ENCODE peak calls at places on chromosome 2, in four cellular contexts. H is CD8-positive, alpha-beta T cell; I is heart left ventricle; T is gastrocnemius medialis. Y is an unnamed sample. For H3K4me1, the result is how much of the 10 kb centered on the place peaks cover.

GRCh38 chr2:232615339-232615738 is 18.1 kb upstream of the EFHD1 start:
- DNase-seq in I (no peak), H (no peak), T (no peak), Y (no peak)

GRCh38 chr2:181554511-181554910 is 97.3 kb downstream of the ITGA4 start:
- DNase-seq in I (no peak), T (no peak), H (no peak), Y (no peak)

GRCh38 chr2:127526940-127527804 is 883 bp upstream of the IWS1 start:
- DNase-seq in T (no peak), H (no peak), I (no peak), Y (no peak)

GRCh38 chr2:102891261-102891660 is 129.4 kb downstream of the TMEM182 start:
- DNase-seq in I (no peak), T (no peak), H (no peak), Y (no peak)

GRCh38 chr2:138531913-138532312 is 30.3 kb downstream of the SPOPL start:
- DNase-seq in T (no peak), H (no peak), I (no peak), Y (no peak)

GRCh38 chr2:38284971-38285370 is 92.1 kb downstream of the ATL2 start:
- DNase-seq in H (no peak), T (no peak), I (no peak), Y (no peak)

GRCh38 chr2:135337066-135337465 is 194.0 kb downstream of the ZRANB3 start:
- DNase-seq in H (no peak), I (no peak), T (no peak), Y (no peak)

GRCh38 chr2:8544786-8545631 is 136.8 kb upstream of the ID2 start:
- DNase-seq in T (peak), I (peak), H (peak), Y (peak)

GRCh38 chr2:46148369-46148736 is 148.9 kb upstream of the EPAS1 start:
- DNase-seq in I (no peak), T (no peak), H (no peak), Y (no peak)

GRCh38 chr2:80548469-80548868 is 243.9 kb upstream of the LRRTM1 start:
- DNase-seq in T (no peak), H (no peak), I (peak), Y (no peak)

GRCh38 chr2:202344178-202344577 is 31.9 kb upstream of the BMPR2 start:
- DNase-seq in H (no peak), I (no peak), T (no peak), Y (no peak)

GRCh38 chr2:47095302-47096020 is 59.6 kb downstream of the STPG4 start:
- DNase-seq in T (no peak), I (no peak), H (no peak), Y (no peak)

GRCh38 chr2:133591164-133591563 is 22.9 kb upstream of the NCKAP5 start:
- DNase-seq in T (peak), I (peak), H (no peak), Y (no peak)

GRCh38 chr2:86035883-86036789 is 69.5 kb downstream of the POLR1A start:
- DNase-seq in I (peak), H (peak), T (peak), Y (peak)

GRCh38 chr2:101146535-101146934 is 4.6 kb downstream of the TBC1D8 start:
- DNase-seq in H (no peak), T (no peak), I (no peak), Y (no peak)

GRCh38 chr2:158125756-158126498 is 24.3 kb downstream of the UPP2 start:
- DNase-seq in I (no peak), H (no peak), T (no peak), Y (no peak)

GRCh38 chr2:105597011-105597830 is 147.5 kb upstream of the NCK2 start:
- DNase-seq in T (no peak), I (no peak), H (no peak), Y (no peak)

GRCh38 chr2:219125225-219125885 is 35.3 kb downstream of the NHEJ1 start:
- DNase-seq in H (no peak), T (peak), I (no peak), Y (peak)

GRCh38 chr2:36663851-36664715 is 32.4 kb upstream of the VIT start:
- DNase-seq in T (peak), I (peak), H (no peak), Y (no peak)

GRCh38 chr2:147525724-147526489 is 318.9 kb upstream of the ACVR2A start:
- DNase-seq in H (no peak), T (no peak), I (no peak), Y (no peak)

GRCh38 chr2:120630031-120630701 is 105.5 kb upstream of the GLI2 start:
- DNase-seq in I (no peak), T (no peak), H (no peak), Y (peak)

GRCh38 chr2:212299333-212299732 is 239.3 kb downstream of the ERBB4 start:
- DNase-seq in H (no peak), I (no peak), T (no peak), Y (no peak)

DNA sequence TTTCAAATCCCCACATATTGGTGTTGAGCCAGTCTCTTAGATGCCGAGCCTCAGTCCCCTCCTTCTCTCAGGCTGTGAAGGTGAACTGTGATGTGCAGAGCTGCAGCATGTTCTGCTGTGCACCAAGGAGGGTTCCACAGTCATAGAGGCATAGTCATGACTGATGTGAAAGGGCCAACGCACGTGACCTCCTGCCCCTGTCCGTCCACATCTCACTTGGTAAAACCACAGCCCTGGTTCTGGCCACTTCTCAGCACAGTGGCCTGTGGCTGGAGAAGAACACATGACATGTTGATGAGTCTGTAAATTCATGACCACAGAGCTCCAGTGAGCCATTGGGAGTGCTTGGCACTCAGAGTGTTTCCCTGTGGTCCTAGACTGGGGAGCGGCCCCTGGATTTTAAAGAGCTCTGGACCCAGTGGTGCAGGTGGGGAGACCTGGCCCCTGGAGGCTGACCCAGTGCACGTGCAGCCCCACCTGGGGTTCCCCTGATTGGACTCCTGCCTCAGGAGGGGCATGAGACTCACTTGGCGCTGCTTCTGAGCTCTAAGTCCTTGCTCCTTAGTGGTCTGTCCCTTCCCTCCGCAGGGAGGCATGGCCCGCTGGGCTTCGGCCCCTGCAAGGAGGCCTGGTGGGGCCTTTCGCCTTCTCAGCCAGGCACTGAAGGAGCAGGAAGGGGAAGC is 25.3 kb downstream of the INPP4A start:
- DNase-seq in T (no peak), H (no peak), I (no peak), Y (no peak)
- H3K27ac ChIP-seq in T (no peak), H (no peak), I (no peak), Y (no peak)

GRCh38 chr2:207528980-207529329 is 807 bp upstream of the CREB1 start:
- DNase-seq in T (peak), H (peak), I (peak), Y (no peak)
- TF ChIP-seq CTCF in T (no peak), H (peak), I (no peak), Y (no peak)

DNA sequence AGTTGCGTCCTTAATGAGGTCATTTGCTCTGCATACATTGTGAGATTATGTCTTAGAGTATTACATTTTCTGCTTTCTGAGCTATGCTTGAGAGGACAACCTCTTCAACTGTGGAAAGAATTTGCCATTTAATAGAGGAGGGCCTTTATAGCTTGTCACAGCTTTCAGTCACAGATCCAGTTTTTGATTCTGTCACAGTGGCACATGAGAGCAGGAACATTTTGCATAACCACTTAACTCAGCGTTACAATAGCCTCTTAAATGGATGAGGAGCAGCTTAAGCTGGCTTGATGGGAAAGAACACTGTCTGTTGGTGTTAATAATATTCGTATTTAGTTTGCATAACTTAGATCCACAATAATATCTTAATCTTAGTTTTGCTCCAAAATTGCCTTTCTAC is 63.1 kb downstream of the RHBDD1 start:
- DNase-seq in H (no peak), T (no peak), I (no peak), Y (no peak)
- H3K4me1 ChIP-seq in H (under half), T (under half), I (under half), Y (under half)

DNA sequence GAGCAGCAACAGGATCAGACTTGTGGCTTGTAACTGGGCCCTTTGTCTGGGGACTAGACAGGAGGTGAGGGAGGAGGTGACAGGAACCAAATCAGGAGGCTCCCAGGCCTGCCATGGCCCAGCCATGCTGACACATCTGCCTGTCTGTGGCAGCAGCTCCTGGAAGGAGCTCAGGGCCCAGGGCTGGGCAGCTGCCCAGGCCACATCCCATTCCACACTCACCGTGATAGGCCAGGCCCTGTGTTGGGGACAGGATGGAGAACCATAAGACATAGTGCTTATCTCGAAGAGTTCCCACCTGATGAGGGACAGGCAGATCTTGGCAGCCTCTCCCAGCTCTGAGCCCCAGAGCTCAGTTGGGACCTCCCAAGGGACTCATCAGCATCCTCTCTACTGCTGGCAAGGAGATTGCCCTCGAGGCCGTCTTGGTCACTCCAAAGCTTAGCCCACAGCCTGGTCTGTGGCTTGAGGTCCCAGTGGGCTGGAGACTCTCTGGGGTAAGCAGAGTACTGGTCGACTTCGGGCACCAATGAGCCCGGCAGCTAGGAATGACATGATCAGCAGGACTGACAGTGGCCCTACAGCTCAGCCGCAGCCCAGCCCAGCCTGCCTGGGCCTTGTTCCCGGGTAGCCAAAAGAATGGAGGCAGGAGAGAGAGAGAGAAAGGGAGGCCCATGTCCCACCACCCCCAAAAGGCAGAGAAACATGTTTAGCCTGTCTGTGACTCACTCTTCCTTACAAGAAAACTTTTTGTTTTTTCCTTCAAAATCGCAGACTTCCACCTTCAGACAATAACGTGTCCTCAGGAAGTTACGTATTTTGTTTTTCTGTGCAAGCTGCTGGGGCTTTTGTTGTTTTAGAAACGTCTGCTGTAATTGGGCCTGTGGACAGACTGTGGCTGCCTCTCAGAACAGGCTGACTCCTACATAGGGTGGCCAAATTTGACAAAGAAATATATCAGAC is 82.1 kb downstream of the HS1BP3 start:
- DNase-seq in H (no peak), I (no peak), T (no peak), Y (peak)
- H3K27ac ChIP-seq in H (no peak), I (peak), T (peak), Y (peak)

GRCh38 chr2:68837164-68837860 is 33.9 kb downstream of the BMP10 start:
- DNase-seq in I (peak), T (peak), H (peak), Y (peak)
- TF ChIP-seq CTCF in I (peak), T (peak), H (peak), Y (peak)

GRCh38 chr2:182715896-182716664 is at the start of gene DNAJC10:
- DNase-seq in T (peak), I (peak), H (peak), Y (peak)
- H3K4me1 ChIP-seq in T (under half), I (under half), H (under half), Y (under half)

GRCh38 chr2:55345064-55345463 is 74.6 kb downstream of the CCDC88A start:
- DNase-seq in I (no peak), H (no peak), T (no peak), Y (no peak)
- H3K27ac ChIP-seq in I (no peak), H (no peak), T (no peak), Y (no peak)

GRCh38 chr2:235133837-235134236 is 182.0 kb downstream of the SH3BP4 start:
- DNase-seq in I (no peak), H (no peak), T (no peak), Y (no peak)
- TF ChIP-seq CTCF in I (no peak), H (no peak), T (no peak), Y (no peak)

DNA sequence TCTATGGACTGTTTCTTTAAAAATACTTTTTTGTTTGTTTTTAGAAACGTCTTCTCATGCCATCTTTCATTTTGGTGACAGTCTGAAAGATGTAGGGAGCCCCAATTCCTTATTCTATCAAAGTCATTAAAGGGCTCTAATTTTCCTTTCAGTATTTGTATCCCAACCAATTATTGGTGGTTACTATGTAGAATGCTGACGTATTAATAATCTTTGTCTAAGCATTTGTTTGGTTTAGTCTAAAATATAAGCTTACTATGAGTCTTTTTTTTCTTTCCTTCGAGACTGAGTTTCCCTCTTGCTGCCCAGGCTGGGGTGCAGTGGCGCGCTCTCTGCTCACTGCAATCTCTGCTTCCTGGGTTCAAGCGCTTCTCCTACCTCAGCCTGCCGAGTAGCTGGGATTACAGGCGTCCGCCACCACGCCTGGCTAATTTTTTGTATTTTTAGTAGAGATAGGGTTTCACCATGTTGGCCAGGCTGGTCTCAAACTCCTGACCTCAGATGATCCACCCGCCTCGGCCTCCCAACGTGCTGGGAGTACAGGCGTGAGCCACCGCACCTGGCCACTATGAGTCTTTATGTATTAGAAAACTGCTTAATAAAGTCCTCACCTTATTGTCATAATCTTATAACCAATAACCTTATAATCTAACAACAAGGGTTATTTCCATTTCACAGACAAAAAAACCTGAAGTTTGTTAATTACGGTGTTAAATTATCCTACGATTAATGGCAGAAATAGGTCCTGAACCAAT is 849 bp upstream of the VRK2 start:
- DNase-seq in I (no peak), T (no peak), H (no peak), Y (peak)
- H3K4me1 ChIP-seq in I (under half), T (under half), H (under half), Y (under half)

GRCh38 chr2:67516899-67517530 is 119.9 kb downstream of the ETAA1 start:
- DNase-seq in H (no peak), T (no peak), I (peak), Y (no peak)

GRCh38 chr2:67515021-67515420 is 117.9 kb downstream of the ETAA1 start:
- DNase-seq in I (no peak), T (no peak), H (no peak), Y (no peak)

GRCh38 chr2:67514515-67514914 is 117.4 kb downstream of the ETAA1 start:
- DNase-seq in H (no peak), I (no peak), T (no peak), Y (no peak)

GRCh38 chr2:67516358-67516757 is 119.2 kb downstream of the ETAA1 start:
- DNase-seq in H (no peak), I (no peak), T (no peak), Y (no peak)

DNA sequence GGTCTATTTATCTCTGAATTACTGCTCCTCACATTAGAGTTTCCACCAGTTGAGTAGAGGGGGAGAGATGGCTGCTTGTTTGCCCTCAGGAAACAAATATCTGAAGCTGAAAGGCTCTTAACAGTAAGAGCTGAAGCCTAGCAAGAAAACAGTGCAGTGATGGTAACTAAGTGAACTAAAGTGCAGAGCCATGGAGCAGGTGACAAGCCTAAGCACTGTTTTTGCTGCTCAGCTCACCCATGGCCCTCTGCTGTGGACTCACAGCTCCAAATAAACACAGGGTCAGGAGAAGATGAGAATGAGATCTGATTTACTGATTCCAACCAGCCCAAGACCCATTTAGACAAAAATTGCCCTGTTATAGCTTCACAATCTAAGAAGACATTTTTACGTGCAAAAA is 118.4 kb downstream of the ETAA1 start:
- DNase-seq in T (no peak), I (no peak), H (no peak), Y (no peak)
- H3K27ac ChIP-seq in T (no peak), I (no peak), H (no peak), Y (no peak)

Y was measured in upper lobe of right lung.